ENCODE peak calls at places on chromosomes 7 and 10, in seven cellular contexts. H is mesothelial cell of epicardium; I is activated naive CD4-positive, alpha-beta T cell treated with Interleukin-2 at 50 U/mL for 16 hours; W is GM03348; D is activated naive CD8-positive, alpha-beta T cell treated with anti-CD3 and anti-CD28 coated beads for 36 hours; S is GM10248; F is A549. V is an unnamed sample.

GRCh38 chr10:117626228-117626627 is 83.7 kb downstream of the EMX2 start:
- DNase-seq in W (no peak), I (no peak), F (no peak), S (no peak), H (no peak), D (no peak), V (no peak)

GRCh38 chr7:77653572-77653971 is 42.7 kb upstream of the RSBN1L start:
- DNase-seq in S (no peak), D (no peak), I (no peak), H (no peak), W (no peak), F (no peak), V (no peak)

GRCh38 chr10:114862456-114862855 is 40.9 kb downstream of the FHIP2A start:
- DNase-seq in I (no peak), D (no peak), W (no peak), S (no peak), F (no peak), H (no peak), V (no peak)

GRCh38 chr10:60041489-60042133 is 135.3 kb upstream of the CCDC6 start:
- DNase-seq in H (no peak), S (no peak), I (no peak), F (no peak), D (no peak), W (no peak), V (no peak)

GRCh38 chr7:11233871-11234270 is 260.2 kb downstream of the PHF14 start:
- DNase-seq in F (no peak), S (no peak), W (no peak), I (no peak), H (no peak), D (no peak), V (no peak)

GRCh38 chr7:73885975-73886798 is 25.2 kb downstream of the TMEM270 start:
- DNase-seq in F (no peak), S (no peak), D (no peak), I (no peak), H (peak; percentile 69), W (peak; percentile 88), V (no peak)

GRCh38 chr7:28748934-28749584 is 209.1 kb downstream of the TRIL start:
- DNase-seq in I (no peak), F (peak; percentile 33), D (peak; percentile 8), S (peak; percentile 17), W (peak; percentile 73), H (no peak), V (no peak)

GRCh38 chr7:2853147-2853546 is 9.0 kb upstream of the GNA12 start:
- DNase-seq in H (no peak), W (no peak), S (no peak), D (no peak), I (no peak), F (no peak), V (no peak)

GRCh38 chr10:17643339-17643754 is 604 bp upstream of the STAM start:
- DNase-seq in H (no peak), I (no peak), S (no peak), W (peak; percentile 87), F (peak; percentile 74), D (no peak), V (peak; percentile 25)

V was measured in AG09319.